ENCODE peak calls at places on chromosomes 5 and 9, in seven cellular contexts. One of them, this sample, is unnamed.

GRCh38 chr5:129363991-129364390 is 96.1 kb upstream of the ADAMTS19 start:
- DNase-seq in NCI-H460: no peak
- DNase-seq in AG20443: no peak
- DNase-seq in RWPE1: no peak
- DNase-seq in foreskin fibroblast: no peak
- DNase-seq in adipocyte: no peak
- DNase-seq in NCI-H524 treated with DMSO at 0.1 percent for 48 hours: no peak
- DNase-seq in this sample: no peak

GRCh38 chr5:176743828-176744583 is 66.4 kb upstream of the UNC5A start:
- DNase-seq in NCI-H460: no peak
- DNase-seq in AG20443: peak
- DNase-seq in RWPE1: no peak
- DNase-seq in foreskin fibroblast: no peak
- DNase-seq in adipocyte: no peak
- DNase-seq in NCI-H524 treated with DMSO at 0.1 percent for 48 hours: no peak
- DNase-seq in this sample: no peak

GRCh38 chr5:175694371-175695160 is 36.7 kb downstream of the HRH2 start:
- DNase-seq in NCI-H460: no peak
- DNase-seq in AG20443: no peak
- DNase-seq in RWPE1: no peak
- DNase-seq in foreskin fibroblast: no peak
- DNase-seq in adipocyte: no peak
- DNase-seq in NCI-H524 treated with DMSO at 0.1 percent for 48 hours: no peak
- DNase-seq in this sample: no peak

GRCh38 chr5:163766936-163767670 is 261.7 kb downstream of the MAT2B start:
- DNase-seq in NCI-H460: no peak
- DNase-seq in AG20443: no peak
- DNase-seq in RWPE1: no peak
- DNase-seq in foreskin fibroblast: no peak
- DNase-seq in adipocyte: no peak
- DNase-seq in NCI-H524 treated with DMSO at 0.1 percent for 48 hours: no peak
- DNase-seq in this sample: no peak

GRCh38 chr5:73528248-73528647 is 30.0 kb downstream of the BTF3 start:
- DNase-seq in NCI-H460: no peak
- DNase-seq in AG20443: no peak
- DNase-seq in RWPE1: no peak
- DNase-seq in foreskin fibroblast: no peak
- DNase-seq in adipocyte: no peak
- DNase-seq in NCI-H524 treated with DMSO at 0.1 percent for 48 hours: no peak
- DNase-seq in this sample: no peak

GRCh38 chr9:71984388-71985069 is 73.1 kb downstream of the C9orf85 start:
- DNase-seq in NCI-H460: no peak
- DNase-seq in AG20443: peak
- DNase-seq in RWPE1: peak
- DNase-seq in foreskin fibroblast: peak
- DNase-seq in adipocyte: peak
- DNase-seq in NCI-H524 treated with DMSO at 0.1 percent for 48 hours: no peak
- DNase-seq in this sample: no peak

GRCh38 chr9:123537809-123538208 is 181.8 kb downstream of the CRB2 start:
- DNase-seq in NCI-H460: no peak
- DNase-seq in AG20443: no peak
- DNase-seq in RWPE1: no peak
- DNase-seq in foreskin fibroblast: no peak
- DNase-seq in adipocyte: no peak
- DNase-seq in NCI-H524 treated with DMSO at 0.1 percent for 48 hours: no peak
- DNase-seq in this sample: no peak

GRCh38 chr5:126508962-126509279 is 85.7 kb downstream of the GRAMD2B start:
- DNase-seq in NCI-H460: no peak
- DNase-seq in AG20443: no peak
- DNase-seq in RWPE1: no peak
- DNase-seq in foreskin fibroblast: no peak
- DNase-seq in adipocyte: peak
- DNase-seq in NCI-H524 treated with DMSO at 0.1 percent for 48 hours: no peak
- DNase-seq in this sample: no peak

GRCh38 chr5:179207920-179208705 is 137.1 kb downstream of the ADAMTS2 start:
- DNase-seq in NCI-H460: no peak
- DNase-seq in AG20443: no peak
- DNase-seq in RWPE1: no peak
- DNase-seq in foreskin fibroblast: no peak
- DNase-seq in adipocyte: no peak
- DNase-seq in NCI-H524 treated with DMSO at 0.1 percent for 48 hours: no peak
- DNase-seq in this sample: no peak

GRCh38 chr5:172749881-172750608 is 20.9 kb downstream of the DUSP1 start:
- DNase-seq in NCI-H460: no peak
- DNase-seq in AG20443: peak
- DNase-seq in RWPE1: no peak
- DNase-seq in foreskin fibroblast: no peak
- DNase-seq in adipocyte: no peak
- DNase-seq in NCI-H524 treated with DMSO at 0.1 percent for 48 hours: no peak
- DNase-seq in this sample: no peak

GRCh38 chr9:136661641-136662325 is 933 bp upstream of the EGFL7 start:
- DNase-seq in NCI-H460: no peak
- DNase-seq in AG20443: no peak
- DNase-seq in RWPE1: no peak
- DNase-seq in foreskin fibroblast: no peak
- DNase-seq in adipocyte: no peak
- DNase-seq in NCI-H524 treated with DMSO at 0.1 percent for 48 hours: no peak
- DNase-seq in this sample: no peak